ENCODE peak calls at places on chromosomes 3 and 15, in eight cellular contexts. H is Peyer's patch, G is heart left ventricle, S is transverse colon, U is sigmoid colon, O is NB4, Y is lower leg skin, F is ovary. V is an unnamed sample.

GRCh38 chr15:44215594-44215993 is 20.5 kb upstream of the FRMD5 start:
- DNase-seq in H (no peak), G (no peak), S (no peak), U (no peak), O (no peak), Y (no peak), F (no peak), V (peak; percentile 28)

GRCh38 chr15:28907338-28907961 is 21.7 kb downstream of the APBA2 start:
- DNase-seq in H (peak; percentile 25), G (no peak), S (no peak), U (no peak), O (no peak), Y (no peak), F (no peak), V (no peak)

GRCh38 chr15:92306662-92307061 is 87.0 kb upstream of the ST8SIA2 start:
- DNase-seq in H (no peak), G (no peak), S (no peak), U (no peak), O (peak; percentile 37), Y (no peak), F (no peak), V (no peak)

GRCh38 chr3:69020857-69021256 is 7.4 kb upstream of the EOGT start:
- DNase-seq in H (no peak), G (no peak), S (no peak), U (no peak), O (no peak), Y (no peak), F (no peak), V (no peak)

GRCh38 chr15:69398541-69398940 is 15.6 kb upstream of the KIF23 start:
- DNase-seq in H (no peak), G (no peak), S (no peak), U (no peak), O (no peak), Y (no peak), F (no peak), V (peak; percentile 35)

GRCh38 chr3:14413381-14414071 is 11.1 kb downstream of the SLC6A6 start:
- DNase-seq in H (no peak), G (no peak), S (no peak), U (no peak), O (no peak), Y (no peak), F (no peak), V (no peak)

GRCh38 chr15:31328425-31328998 is 1.9 kb downstream of the KLF13 start:
- DNase-seq in H (no peak), G (no peak), S (no peak), U (no peak), O (peak; percentile 39), Y (no peak), F (no peak), V (peak; percentile 68)

GRCh38 chr3:1196997-1197396 is 104.2 kb downstream of the CNTN6 start:
- DNase-seq in H (no peak), G (no peak), S (no peak), U (no peak), O (no peak), Y (no peak), F (no peak), V (no peak)

GRCh38 chr15:40092416-40093223 is 16.1 kb downstream of the BMF start:
- DNase-seq in H (peak; percentile 79), G (peak; percentile 78), S (peak; percentile 74), U (peak; percentile 97), O (no peak), Y (peak; percentile 80), F (peak; percentile 88), V (no peak)

GRCh38 chr15:29670945-29671307 is 151.3 kb downstream of the TJP1 start:
- DNase-seq in H (peak; percentile 88), G (no peak), S (peak; percentile 82), U (no peak), O (no peak), Y (no peak), F (no peak), V (peak; percentile 73)

GRCh38 chr15:72229947-72230196 is 1.1 kb downstream of the PKM start:
- DNase-seq in H (no peak), G (no peak), S (no peak), U (no peak), O (no peak), Y (no peak), F (no peak), V (no peak)

GRCh38 chr3:134607054-134608022 is 43.5 kb downstream of the KY start:
- DNase-seq in H (peak; percentile 25), G (no peak), S (no peak), U (no peak), O (peak; percentile 88), Y (no peak), F (no peak), V (no peak)

GRCh38 chr15:40918146-40918798 is 10.9 kb upstream of the DLL4 start:
- DNase-seq in H (no peak), G (no peak), S (no peak), U (no peak), O (no peak), Y (no peak), F (no peak), V (no peak)

GRCh38 chr3:8529197-8529637 is 27.6 kb downstream of the LMCD1 start:
- DNase-seq in H (no peak), G (peak; percentile 35), S (no peak), U (no peak), O (no peak), Y (no peak), F (peak; percentile 51), V (no peak)

GRCh38 chr3:69081583-69082262 is 1.6 kb upstream of the UBA3 start:
- DNase-seq in H (no peak), G (no peak), S (no peak), U (no peak), O (no peak), Y (no peak), F (no peak), V (no peak)

GRCh38 chr3:167885277-167885676 is 149.8 kb downstream of the SERPINI1 start:
- DNase-seq in H (no peak), G (no peak), S (no peak), U (no peak), O (no peak), Y (no peak), F (no peak), V (no peak)

GRCh38 chr3:98807011-98807410 is 43.9 kb downstream of the ST3GAL6 start:
- DNase-seq in H (no peak), G (no peak), S (no peak), U (no peak), O (no peak), Y (no peak), F (no peak), V (no peak)

GRCh38 chr3:38655708-38656300 is 6.3 kb upstream of the SCN5A start:
- DNase-seq in H (no peak), G (no peak), S (no peak), U (peak; percentile 38), O (peak; percentile 65), Y (no peak), F (no peak), V (no peak)

DNA sequence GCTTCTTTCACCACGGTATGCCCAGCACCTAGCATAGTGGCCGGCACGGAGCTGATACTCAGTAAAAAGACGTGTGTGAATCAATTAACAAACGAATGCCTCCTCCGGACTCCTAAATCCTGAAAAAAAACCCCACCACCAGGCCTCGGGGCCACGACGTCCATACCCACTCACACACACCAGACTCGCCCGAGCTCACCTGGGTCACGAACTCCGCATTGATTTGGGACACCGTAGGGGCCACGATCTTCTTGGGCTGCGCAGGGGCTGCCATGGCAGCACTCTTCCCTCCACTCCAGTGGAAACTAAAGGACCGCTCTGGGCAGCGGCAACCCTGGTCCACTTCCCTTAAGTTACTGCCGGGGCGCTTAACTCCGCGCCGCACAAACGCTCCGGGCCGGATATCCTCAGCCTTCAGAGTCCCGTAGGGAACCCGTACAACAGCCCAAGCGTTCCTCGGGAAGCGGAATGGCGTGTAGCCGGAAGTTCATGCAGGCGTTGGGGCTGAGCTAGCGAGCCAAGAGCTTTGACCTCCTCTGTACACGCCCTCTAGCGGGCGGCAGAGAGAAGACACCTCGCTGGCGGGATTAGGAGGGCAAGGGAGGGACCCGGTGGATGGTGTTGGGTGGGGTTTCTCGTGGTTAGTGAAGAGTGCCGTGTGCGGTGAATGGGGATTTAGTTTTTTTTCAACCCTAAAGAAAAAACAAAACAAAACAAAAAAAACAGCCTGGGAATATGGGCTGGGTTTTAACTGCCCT is at the start of gene AQR:
- DNase-seq in H (peak; percentile 98), G (peak; percentile 98), S (peak; percentile 96), U (peak; percentile 98), O (peak; percentile 97), Y (peak; percentile 96), F (peak; percentile 92), V (peak; percentile 91)
- TF ChIP-seq POLR2A in H (peak; percentile 73), G (peak; percentile 71), S (peak; percentile 84), U (peak; percentile 62), O (peak; percentile 94), Y (no peak), F (peak; percentile 65), V (peak; percentile 76)

DNA sequence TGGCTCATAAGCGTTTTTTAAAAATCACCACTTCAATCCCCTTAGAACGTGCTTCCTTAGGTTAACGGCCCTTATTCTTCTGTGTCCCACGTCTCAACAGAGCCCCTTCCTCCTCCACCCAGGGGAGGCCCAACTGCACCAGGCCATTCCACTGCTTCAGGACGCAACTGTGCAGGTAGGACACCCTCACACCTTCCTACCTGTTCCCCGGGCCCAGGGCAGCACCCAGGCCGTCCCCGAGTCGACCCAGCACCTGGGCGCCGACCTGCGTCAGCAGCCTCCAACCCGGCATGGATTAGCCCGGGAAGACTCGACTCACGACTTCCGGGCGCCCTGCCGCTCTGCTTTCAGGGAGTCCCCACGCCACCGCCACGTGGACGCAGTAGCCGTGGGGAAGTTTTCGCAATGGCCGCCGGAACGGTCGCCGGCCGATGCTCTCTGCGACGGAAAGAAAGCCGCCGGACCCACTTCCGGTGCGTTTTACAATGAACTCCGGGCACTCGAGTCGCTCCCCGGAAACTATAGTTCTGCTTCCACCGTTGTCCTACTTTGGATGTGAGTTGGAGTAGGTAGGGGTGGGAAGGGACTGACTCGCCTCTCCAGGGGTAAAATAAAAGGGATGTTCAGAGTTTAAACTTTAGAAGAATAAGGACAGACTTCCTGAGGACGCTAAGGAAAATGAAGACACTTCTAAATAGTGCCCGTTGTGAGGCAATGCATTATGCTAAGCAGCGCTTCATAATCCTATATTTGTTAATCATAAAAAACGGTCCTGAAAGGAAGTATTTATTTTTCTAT is at the start of gene MRPL3:
- DNase-seq in H (peak; percentile 94), G (peak; percentile 88), S (peak; percentile 89), U (peak; percentile 92), O (peak; percentile 94), Y (peak; percentile 75), F (peak; percentile 80), V (peak; percentile 51)
- TF ChIP-seq POLR2A in H (peak; percentile 41), G (peak; percentile 57), S (peak; percentile 52), U (no peak), O (peak; percentile 62), Y (no peak), F (peak; percentile 32), V (peak; percentile 52)

GRCh38 chr3:163879172-163879571 is 1199.1 kb downstream of the SI start:
- DNase-seq in H (no peak), G (no peak), S (no peak), U (no peak), O (no peak), Y (no peak), F (no peak), V (no peak)

GRCh38 chr3:163878396-163878795 is 1199.9 kb downstream of the SI start:
- DNase-seq in H (no peak), G (no peak), S (no peak), U (no peak), O (no peak), Y (no peak), F (no peak), V (no peak)

GRCh38 chr3:163877805-163878204 is 1200.5 kb downstream of the SI start:
- DNase-seq in H (no peak), G (no peak), S (no peak), U (no peak), O (no peak), Y (no peak), F (no peak), V (no peak)
- TF ChIP-seq POLR2A in H (no peak), G (no peak), S (no peak), U (no peak), O (no peak), Y (no peak), F (no peak), V (no peak)

GRCh38 chr3:66998899-66999235 is 760 bp downstream of the KBTBD8 start:
- DNase-seq in H (no peak), G (no peak), S (no peak), U (no peak), O (no peak), Y (no peak), F (no peak), V (no peak)
- TF ChIP-seq POLR2A in H (no peak), G (no peak), S (no peak), U (no peak), O (no peak), Y (no peak), F (no peak), V (no peak)